ENCODE peak calls at places on chromosome 10, in five cellular contexts. Z is body of pancreas, F is A549, L is suprapubic skin, Q is upper lobe of left lung. B is an unnamed sample.

GRCh38 chr10:29304259-29305030 is 15.6 kb downstream of the LYZL1 start:
- DNase-seq in Z (peak; percentile 65), F (peak; percentile 73), L (no peak), Q (no peak), B (no peak)

GRCh38 chr10:69464801-69465401 is 13.6 kb downstream of the TSPAN15 start:
- DNase-seq in Z (no peak), F (no peak), L (no peak), Q (peak; percentile 41), B (no peak)

GRCh38 chr10:51896849-51897248 is 197.5 kb upstream of the CSTF2T start:
- DNase-seq in Z (no peak), F (no peak), L (no peak), Q (no peak), B (no peak)

GRCh38 chr10:133010095-133010837 is 67.9 kb upstream of the CFAP46 start:
- DNase-seq in Z (no peak), F (no peak), L (no peak), Q (no peak), B (no peak)

GRCh38 chr10:48836605-48837004 is 103.0 kb downstream of the LRRC18 start:
- DNase-seq in Z (no peak), F (no peak), L (no peak), Q (no peak), B (no peak)

GRCh38 chr10:69936091-69936490 is 116.6 kb upstream of the MACROH2A2 start:
- DNase-seq in Z (no peak), F (peak; percentile 21), L (no peak), Q (no peak), B (no peak)

GRCh38 chr10:30701471-30702173 is 72.1 kb upstream of the LYZL2 start:
- DNase-seq in Z (peak; percentile 17), F (peak; percentile 57), L (no peak), Q (peak; percentile 46), B (peak; percentile 10)

GRCh38 chr10:76242956-76243355 is 811.5 kb downstream of the LRMDA start:
- DNase-seq in Z (no peak), F (no peak), L (no peak), Q (no peak), B (no peak)

GRCh38 chr10:124416733-124417132 is 2.0 kb downstream of the OAT start:
- DNase-seq in Z (peak; percentile 18), F (peak; percentile 31), L (no peak), Q (no peak), B (no peak)

GRCh38 chr10:67705921-67706320 is 9.9 kb upstream of the CTNNA3 start:
- DNase-seq in Z (no peak), F (no peak), L (no peak), Q (no peak), B (no peak)

GRCh38 chr10:86222687-86223086 is 143.9 kb downstream of the GRID1 start:
- DNase-seq in Z (no peak), F (no peak), L (no peak), Q (no peak), B (no peak)

GRCh38 chr10:70137135-70137534 is 4.5 kb upstream of the AIFM2 start:
- DNase-seq in Z (no peak), F (no peak), L (peak; percentile 22), Q (peak; percentile 3), B (no peak)

GRCh38 chr10:19048479-19048878 is at the start of gene MALRD1:
- DNase-seq in Z (no peak), F (no peak), L (no peak), Q (no peak), B (no peak)

GRCh38 chr10:33588974-33589600 is 254.6 kb upstream of the NRP1 start:
- DNase-seq in Z (no peak), F (no peak), L (no peak), Q (no peak), B (no peak)
- H3K4me1 ChIP-seq in Z (peaks cover 7% of the 10 kb centered on the region), F (no peaks in the 10 kb centered on the region), L (no peaks in the 10 kb centered on the region), Q (no peaks in the 10 kb centered on the region), B (no peaks in the 10 kb centered on the region)

GRCh38 chr10:34256216-34256615 is 558.9 kb downstream of the PARD3 start:
- DNase-seq in Z (no peak), F (no peak), L (no peak), Q (no peak), B (no peak)

GRCh38 chr10:34252111-34252510 is 563.0 kb downstream of the PARD3 start:
- DNase-seq in Z (peak; percentile 22), F (peak; percentile 29), L (no peak), Q (no peak), B (no peak)

GRCh38 chr10:34255075-34255474 is 560.0 kb downstream of the PARD3 start:
- DNase-seq in Z (no peak), F (peak; percentile 27), L (no peak), Q (no peak), B (no peak)

GRCh38 chr10:34251177-34251576 is 563.9 kb downstream of the PARD3 start:
- DNase-seq in Z (no peak), F (no peak), L (no peak), Q (no peak), B (no peak)

DNA sequence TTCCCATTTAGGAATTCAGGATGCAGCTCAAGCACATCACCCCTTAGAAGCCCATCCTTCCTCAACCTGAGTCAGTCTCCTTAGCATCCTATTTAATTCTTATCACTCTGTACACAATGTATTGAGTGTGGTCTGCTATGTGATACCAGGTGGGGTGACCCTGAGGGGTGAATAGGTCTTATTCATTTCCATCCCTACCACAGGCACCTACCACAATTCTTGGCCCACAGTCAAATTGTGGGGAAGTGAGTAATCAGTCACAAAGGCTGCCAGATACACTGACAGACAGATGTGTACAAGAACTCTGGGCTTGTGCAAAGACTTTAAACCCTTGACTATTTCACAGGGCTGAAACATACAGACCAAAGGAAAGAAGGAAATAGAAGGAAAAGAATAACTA is 560.5 kb downstream of the PARD3 start:
- DNase-seq in Z (peak; percentile 35), F (peak; percentile 89), L (no peak), Q (no peak), B (no peak)
- TF ChIP-seq POLR2A in Z (no peak), F (no peak), L (no peak), Q (no peak), B (no peak)

GRCh38 chr10:103441206-103441605 is 11.0 kb downstream of the CALHM2 start:
- DNase-seq in Z (no peak), F (no peak), L (no peak), Q (no peak), B (no peak)

GRCh38 chr10:103443475-103444185 is 8.5 kb downstream of the CALHM2 start:
- DNase-seq in Z (no peak), F (no peak), L (no peak), Q (no peak), B (no peak)

GRCh38 chr10:103441611-103442010 is 10.6 kb downstream of the CALHM2 start:
- DNase-seq in Z (no peak), F (no peak), L (no peak), Q (no peak), B (no peak)

GRCh38 chr10:103440416-103440815 is 11.8 kb downstream of the CALHM2 start:
- DNase-seq in Z (no peak), F (no peak), L (no peak), Q (no peak), B (no peak)

DNA sequence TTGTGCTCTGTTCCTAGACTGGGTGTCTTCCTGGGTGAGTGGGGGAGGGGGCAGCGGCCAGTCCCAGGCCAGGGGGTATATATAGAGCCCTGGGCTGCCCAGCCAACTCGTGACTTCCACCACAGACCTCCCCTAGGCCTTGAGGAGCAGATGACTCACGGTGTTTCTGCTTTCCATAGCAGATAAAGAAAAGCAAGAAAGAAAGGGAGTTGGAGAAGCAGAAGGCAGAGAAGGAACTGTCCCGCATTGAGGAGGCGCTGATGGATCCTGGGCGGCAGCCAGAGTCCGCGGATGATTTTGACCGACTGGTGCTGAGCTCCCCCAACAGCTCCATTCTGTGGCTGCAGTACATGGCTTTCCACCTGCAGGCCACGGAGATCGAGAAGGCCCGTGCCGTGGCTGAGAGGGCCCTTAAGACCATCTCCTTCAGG is 10.1 kb downstream of the CALHM2 start:
- DNase-seq in Z (no peak), F (no peak), L (no peak), Q (no peak), B (no peak)
- H3K4me1 ChIP-seq in Z (no peaks in the 10 kb centered on the region), F (no peaks in the 10 kb centered on the region), L (peaks cover 24% of the 10 kb centered on the region), Q (peaks cover 12% of the 10 kb centered on the region), B (peaks cover 39% of the 10 kb centered on the region)

GRCh38 chr10:50882540-50882983 is 2.9 kb downstream of the A1CF start:
- DNase-seq in Z (peak; percentile 18), F (no peak), L (no peak), Q (no peak), B (no peak)

GRCh38 chr10:50884302-50884701 is 1.1 kb downstream of the A1CF start:
- DNase-seq in Z (no peak), F (no peak), L (no peak), Q (no peak), B (no peak)

GRCh38 chr10:50885097-50885859 is at the start of gene A1CF:
- DNase-seq in Z (no peak), F (no peak), L (no peak), Q (no peak), B (no peak)

GRCh38 chr10:50883624-50884023 is 1.8 kb downstream of the A1CF start:
- DNase-seq in Z (peak; percentile 27), F (no peak), L (no peak), Q (no peak), B (no peak)
- TF ChIP-seq POLR2A in Z (no peak), F (no peak), L (no peak), Q (no peak), B (no peak)

GRCh38 chr10:95286707-95287106 is 4.1 kb downstream of the PDLIM1 start:
- DNase-seq in Z (no peak), F (no peak), L (no peak), Q (no peak), B (no peak)
- H3K4me1 ChIP-seq in Z (peaks cover 33% of the 10 kb centered on the region), F (peaks cover 61% of the 10 kb centered on the region), L (peaks cover 55% of the 10 kb centered on the region), Q (peaks cover 49% of the 10 kb centered on the region), B (peaks cover 19% of the 10 kb centered on the region)

GRCh38 chr10:26807532-26807931 is 53.2 kb downstream of the ABI1 start:
- DNase-seq in Z (no peak), F (no peak), L (no peak), Q (no peak), B (no peak)
- TF ChIP-seq POLR2A in Z (no peak), F (no peak), L (no peak), Q (no peak), B (no peak)

GRCh38 chr10:43865275-43866135 is 216.8 kb upstream of the ZNF32 start:
- DNase-seq in Z (no peak), F (no peak), L (no peak), Q (no peak), B (no peak)
- H3K4me1 ChIP-seq in Z (peaks cover 15% of the 10 kb centered on the region), F (peaks cover 25% of the 10 kb centered on the region), L (peaks cover 29% of the 10 kb centered on the region), Q (peaks cover 7% of the 10 kb centered on the region), B (peaks cover 22% of the 10 kb centered on the region)

GRCh38 chr10:32110790-32111189 is 54.6 kb upstream of the KIF5B start:
- DNase-seq in Z (no peak), F (no peak), L (no peak), Q (no peak), B (no peak)
- TF ChIP-seq POLR2A in Z (no peak), F (no peak), L (no peak), Q (no peak), B (no peak)